ENCODE peak calls at places on chromosomes 2 and 18, in four cellular contexts. One of them, this sample, is unnamed. For H3K27me3, the result is how much of the 10 kb centered on the place peaks cover.

GRCh38 chr2:54529935-54530334 is 73.8 kb downstream of the SPTBN1 start:
- DNase-seq in HCT116: no peak
- DNase-seq in HepG2: no peak
- DNase-seq in K562: no peak
- DNase-seq in this sample: no peak

GRCh38 chr18:49055787-49056186 is 105.0 kb upstream of the SMAD7 start:
- DNase-seq in HCT116: no peak
- DNase-seq in HepG2: no peak
- DNase-seq in K562: no peak
- DNase-seq in this sample: no peak

GRCh38 chr2:202127793-202128215 is 54.7 kb downstream of the KIAA2012 start:
- DNase-seq in HepG2: no peak
- DNase-seq in K562: no peak
- DNase-seq in HCT116: no peak
- DNase-seq in this sample: no peak

GRCh38 chr2:184215745-184216144 is 382.6 kb upstream of the ZNF804A start:
- DNase-seq in HepG2: no peak
- DNase-seq in HCT116: no peak
- DNase-seq in K562: no peak
- DNase-seq in this sample: no peak

GRCh38 chr2:23988371-23988770 is 21.5 kb upstream of the MFSD2B start:
- DNase-seq in HepG2: peak
- DNase-seq in HCT116: no peak
- DNase-seq in K562: no peak
- DNase-seq in this sample: peak

GRCh38 chr2:55590810-55591440 is 26.5 kb downstream of the PPP4R3B start:
- DNase-seq in K562: peak
- DNase-seq in HepG2: no peak
- DNase-seq in HCT116: peak
- DNase-seq in this sample: peak

GRCh38 chr2:9832586-9832985 is 10.7 kb upstream of the TAF1B start:
- DNase-seq in HCT116: no peak
- DNase-seq in HepG2: no peak
- DNase-seq in K562: no peak
- DNase-seq in this sample: no peak

GRCh38 chr2:130824492-130825061 is 12.1 kb upstream of the ARHGEF4 start:
- DNase-seq in K562: no peak
- DNase-seq in HepG2: no peak
- DNase-seq in HCT116: no peak
- DNase-seq in this sample: no peak

GRCh38 chr2:105438104-105438929 is 39.5 kb upstream of the FHL2 start:
- DNase-seq in HCT116: no peak
- DNase-seq in K562: no peak
- DNase-seq in HepG2: no peak
- DNase-seq in this sample: no peak

GRCh38 chr2:106020821-106021316 is 173.2 kb downstream of the UXS1 start:
- DNase-seq in HCT116: no peak
- DNase-seq in K562: no peak
- DNase-seq in HepG2: no peak
- DNase-seq in this sample: no peak

GRCh38 chr2:64317712-64318475 is 136.1 kb upstream of the LGALSL start:
- DNase-seq in HCT116: no peak
- DNase-seq in K562: no peak
- DNase-seq in HepG2: no peak
- DNase-seq in this sample: no peak

GRCh38 chr2:179470102-179470501 is 205.5 kb upstream of the SESTD1 start:
- DNase-seq in K562: no peak
- DNase-seq in HepG2: no peak
- DNase-seq in HCT116: no peak
- DNase-seq in this sample: no peak

GRCh38 chr18:8254664-8255063 is 354.6 kb upstream of the RAB12 start:
- DNase-seq in K562: no peak
- DNase-seq in HCT116: no peak
- DNase-seq in HepG2: no peak
- DNase-seq in this sample: no peak

GRCh38 chr2:231431606-231432005 is 32.7 kb downstream of the NCL start:
- DNase-seq in HepG2: no peak
- DNase-seq in HCT116: no peak
- DNase-seq in K562: no peak
- DNase-seq in this sample: no peak

GRCh38 chr2:231433990-231434389 is 30.3 kb downstream of the NCL start:
- DNase-seq in K562: no peak
- DNase-seq in HCT116: no peak
- DNase-seq in HepG2: no peak
- DNase-seq in this sample: no peak

DNA sequence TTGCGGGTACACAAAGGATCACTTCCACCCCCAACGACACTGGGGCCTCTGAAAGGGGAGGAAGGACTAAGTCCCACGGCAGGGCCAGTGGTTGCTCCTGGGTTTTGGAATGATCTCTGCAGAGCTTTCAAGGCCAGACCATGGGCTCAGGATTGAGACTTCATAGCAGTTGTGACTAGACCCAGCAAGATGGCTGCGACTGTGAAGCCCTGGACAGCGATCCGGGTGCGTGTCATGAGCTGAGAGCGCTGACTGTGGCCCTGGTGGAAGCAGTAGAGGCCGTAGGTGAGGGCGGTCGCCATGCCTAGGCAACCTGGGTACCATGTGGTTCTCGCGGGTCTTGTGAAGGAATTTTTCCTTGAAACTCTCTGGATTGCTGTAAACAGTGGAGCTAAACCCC is 27.3 kb downstream of the NCL start:
- DNase-seq in HCT116: no peak
- DNase-seq in K562: no peak
- DNase-seq in HepG2: no peak
- DNase-seq in this sample: no peak
- H3K27me3 ChIP-seq in HCT116: under half
- H3K27me3 ChIP-seq in K562: under half
- H3K27me3 ChIP-seq in HepG2: under half
- H3K27me3 ChIP-seq in this sample: under half

DNA sequence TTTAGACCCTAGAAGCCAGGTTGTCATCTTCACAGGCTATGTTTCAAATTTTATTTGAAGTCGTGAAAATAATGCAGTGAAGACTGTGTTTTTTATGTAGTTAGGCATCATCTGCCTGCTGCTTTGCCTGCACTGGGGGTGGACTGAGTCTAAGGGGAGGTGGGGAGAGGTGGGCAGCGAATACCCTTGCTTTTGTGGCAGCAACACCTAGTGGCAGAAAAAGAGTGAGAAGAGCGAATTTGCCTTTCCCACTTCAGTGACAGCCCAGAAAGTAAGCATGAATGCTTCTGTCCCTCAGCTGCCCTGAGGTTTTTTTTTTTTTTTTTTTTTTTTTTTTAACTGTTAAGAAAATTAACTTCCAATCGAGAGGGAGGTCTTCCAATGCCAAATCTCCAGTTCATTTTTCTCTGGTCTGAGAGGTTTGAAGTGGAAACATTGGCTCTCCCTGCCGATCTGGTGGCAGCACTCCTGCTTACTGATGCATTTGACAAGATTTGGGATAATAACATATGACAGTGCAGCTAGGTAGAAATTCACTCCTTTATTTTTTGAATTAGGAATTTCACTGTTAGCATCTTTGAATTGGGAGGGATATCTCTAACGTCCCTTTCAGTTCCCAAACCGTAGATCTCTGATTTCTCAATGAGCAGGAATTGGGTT is 60.3 kb upstream of the LYPD6B start:
- DNase-seq in HepG2: no peak
- DNase-seq in HCT116: no peak
- DNase-seq in K562: no peak
- DNase-seq in this sample: no peak
- TF ChIP-seq TCF7L2 in HepG2: no peak
- TF ChIP-seq TCF7L2 in HCT116: no peak
- TF ChIP-seq TCF7L2 in K562: no peak
- TF ChIP-seq TCF7L2 in this sample: no peak

GRCh38 chr2:120441351-120441700 is 95.4 kb downstream of the INHBB start:
- DNase-seq in HCT116: no peak
- DNase-seq in HepG2: no peak
- DNase-seq in K562: no peak
- DNase-seq in this sample: no peak

GRCh38 chr2:120442923-120443571 is 97.1 kb downstream of the INHBB start:
- DNase-seq in HCT116: peak
- DNase-seq in K562: peak
- DNase-seq in HepG2: no peak
- DNase-seq in this sample: no peak

GRCh38 chr2:120443946-120444345 is 98.0 kb downstream of the INHBB start:
- DNase-seq in K562: no peak
- DNase-seq in HepG2: no peak
- DNase-seq in HCT116: no peak
- DNase-seq in this sample: no peak

GRCh38 chr2:120441744-120442471 is 96.0 kb downstream of the INHBB start:
- DNase-seq in HCT116: no peak
- DNase-seq in K562: no peak
- DNase-seq in HepG2: peak
- DNase-seq in this sample: no peak

DNA sequence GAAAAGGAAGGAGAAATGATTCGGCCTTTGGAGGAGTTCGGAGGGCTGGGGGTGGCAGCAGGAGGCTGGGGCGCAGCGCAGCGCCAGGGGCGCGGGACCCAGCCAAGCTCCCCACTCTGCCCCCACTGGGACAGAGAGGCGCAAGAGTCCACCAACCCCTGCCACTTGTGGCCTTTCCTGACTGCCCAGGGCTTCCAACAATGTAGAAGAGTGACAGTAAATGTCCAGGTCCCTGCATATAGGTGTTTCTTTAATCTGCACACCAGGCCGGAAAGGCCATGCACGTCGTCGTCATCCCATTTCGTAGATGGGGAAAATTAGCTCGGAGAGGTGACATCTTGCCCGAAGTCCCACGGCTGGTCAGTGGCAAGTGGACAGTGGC is 96.6 kb downstream of the INHBB start:
- DNase-seq in HCT116: no peak
- DNase-seq in K562: no peak
- DNase-seq in HepG2: no peak
- DNase-seq in this sample: no peak
- H3K27me3 ChIP-seq in HCT116: under half
- H3K27me3 ChIP-seq in K562: half or more
- H3K27me3 ChIP-seq in HepG2: half or more
- H3K27me3 ChIP-seq in this sample: under half

DNA sequence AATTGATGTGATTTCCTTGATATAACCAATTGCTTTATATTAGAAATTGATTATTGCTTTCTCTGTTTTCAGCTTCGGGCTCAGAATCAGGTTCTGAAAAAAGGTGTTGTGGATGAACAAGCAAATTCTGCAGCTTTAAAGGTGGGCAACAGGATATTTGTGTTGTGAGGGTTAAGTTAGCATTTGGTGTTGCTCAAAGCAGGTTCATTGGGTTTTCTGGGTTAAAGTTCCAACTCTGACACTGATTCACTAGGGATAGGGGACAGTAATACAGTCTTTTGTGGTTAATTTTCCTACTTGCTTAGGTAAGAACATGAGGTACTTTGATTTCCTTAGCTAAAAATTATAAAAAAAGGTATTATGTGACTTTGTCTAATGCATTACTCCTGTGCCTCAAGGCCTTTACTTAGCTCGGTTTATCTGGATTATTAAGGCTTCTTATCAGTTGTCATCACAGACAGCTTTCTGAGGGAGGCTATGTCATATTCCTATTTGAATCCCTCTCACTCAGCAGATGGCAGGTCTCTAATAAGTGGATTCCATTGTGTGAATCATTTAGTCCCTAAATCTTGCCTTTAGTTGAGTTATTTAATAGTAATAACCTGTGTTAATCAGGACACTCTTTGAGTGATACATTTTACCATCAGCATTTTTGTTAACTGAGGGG is 78.9 kb upstream of the STON1 start:
- DNase-seq in K562: no peak
- DNase-seq in HepG2: no peak
- DNase-seq in HCT116: no peak
- DNase-seq in this sample: no peak
- TF ChIP-seq TCF7L2 in K562: no peak
- TF ChIP-seq TCF7L2 in HepG2: no peak
- TF ChIP-seq TCF7L2 in HCT116: no peak
- TF ChIP-seq TCF7L2 in this sample: no peak

This sample was measured in Panc1.